ENCODE peak calls at places on chromosome 17, in six cellular contexts. C is mesenchymal stem cell, H is H1, M is IMR-90, Y is H9, G is trophoblast cell. F is an unnamed sample. For H3K4me1, the result is how much of the 10 kb centered on the place peaks cover.

GRCh38 chr17:63419949-63420867 is 25.9 kb downstream of the CYB561 start:
- DNase-seq in Y (no peak), H (no peak), G (no peak), M (no peak), C (no peak), F (no peak)

GRCh38 chr17:73719588-73720071 is 75.4 kb upstream of the SDK2 start:
- DNase-seq in Y (no peak), G (no peak), H (no peak), C (peak), M (no peak), F (peak)

GRCh38 chr17:72502111-72502939 is 381.5 kb downstream of the SOX9 start:
- DNase-seq in C (peak), G (no peak), M (peak), Y (no peak), H (no peak), F (no peak)

GRCh38 chr17:55576237-55576998 is 65.2 kb upstream of the SMIM36 start:
- DNase-seq in H (no peak), C (peak), G (no peak), M (peak), Y (no peak), F (no peak)

GRCh38 chr17:7191571-7192270 is 12.6 kb upstream of the ASGR1 start:
- DNase-seq in C (peak), M (peak), Y (peak), G (peak), H (peak), F (peak)

GRCh38 chr17:66491213-66491612 is 188.8 kb downstream of the PRKCA start:
- DNase-seq in C (no peak), G (no peak), Y (no peak), H (no peak), M (no peak), F (no peak)

GRCh38 chr17:65698381-65699061 is 137.1 kb upstream of the AXIN2 start:
- DNase-seq in M (peak), Y (no peak), H (no peak), C (peak), G (peak), F (peak)

GRCh38 chr17:48478224-48479013 is 48.4 kb upstream of the SKAP1 start:
- DNase-seq in Y (no peak), H (no peak), M (no peak), C (no peak), G (no peak), F (no peak)

GRCh38 chr17:50346313-50347086 is 574 bp downstream of the XYLT2 start:
- DNase-seq in G (no peak), C (peak), Y (peak), H (no peak), M (no peak), F (no peak)

GRCh38 chr17:3796110-3796821 is 4.7 kb downstream of the ITGAE start:
- DNase-seq in C (no peak), G (no peak), Y (no peak), M (no peak), H (no peak), F (no peak)

GRCh38 chr17:9021158-9021984 is at the start of gene NTN1:
- DNase-seq in C (peak), M (peak), H (no peak), Y (peak), G (no peak), F (peak)

GRCh38 chr17:29977836-29978235 is 36.4 kb downstream of the EFCAB5 start:
- DNase-seq in Y (no peak), M (peak), H (no peak), G (peak), C (peak), F (no peak)

GRCh38 chr17:22435231-22435974 is 743.1 kb downstream of the KCNJ18 start:
- DNase-seq in M (no peak), C (no peak), G (no peak), H (no peak), Y (no peak), F (no peak)

GRCh38 chr17:29069526-29070041 is 26.6 kb downstream of the PIPOX start:
- DNase-seq in H (no peak), G (peak), C (no peak), Y (peak), M (peak), F (no peak)

GRCh38 chr17:13265306-13265705 is 247.5 kb upstream of the ELAC2 start:
- DNase-seq in H (no peak), C (no peak), Y (no peak), G (peak), M (no peak), F (no peak)

GRCh38 chr17:38748329-38749221 is at the start of gene PCGF2:
- DNase-seq in Y (peak), G (peak), M (peak), C (peak), H (peak), F (peak)

GRCh38 chr17:82237083-82237745 is 8.4 kb downstream of the SLC16A3 start:
- DNase-seq in M (no peak), H (no peak), G (no peak), C (no peak), Y (peak), F (no peak)

GRCh38 chr17:49513616-49514373 is 18.7 kb downstream of the NGFR start:
- DNase-seq in C (no peak), Y (peak), H (no peak), G (no peak), M (no peak), F (no peak)

GRCh38 chr17:68972119-68972704 is 17.0 kb upstream of the ABCA8 start:
- DNase-seq in Y (no peak), G (no peak), C (peak), M (peak), H (no peak), F (peak)

GRCh38 chr17:32516940-32517711 is 30.3 kb downstream of the CDK5R1 start:
- DNase-seq in G (no peak), H (no peak), M (no peak), Y (no peak), C (no peak), F (no peak)

GRCh38 chr17:14559220-14559619 is 258.3 kb downstream of the HS3ST3B1 start:
- DNase-seq in M (no peak), Y (no peak), G (no peak), C (no peak), H (no peak), F (no peak)
- H3K14ac ChIP-seq in M (no peak), Y (no peak), G (no peak), C (no peak), H (no peak), F (no peak)

GRCh38 chr17:75400326-75400939 is 5.0 kb downstream of the GRB2 start:
- DNase-seq in H (no peak), C (no peak), M (no peak), G (peak), Y (peak), F (no peak)
- H3K4me1 ChIP-seq in H (under half), C (under half), M (under half), G (under half), Y (under half), F (under half)

GRCh38 chr17:15091825-15092224 is 173.3 kb downstream of the PMP22 start:
- DNase-seq in C (no peak), G (no peak), H (no peak), Y (no peak), M (no peak), F (no peak)
- H3K14ac ChIP-seq in C (no peak), G (no peak), H (no peak), Y (no peak), M (no peak), F (no peak)

GRCh38 chr17:36856169-36856568 is 81.1 kb upstream of the LHX1 start:
- DNase-seq in M (no peak), C (no peak), G (no peak), Y (no peak), H (no peak), F (no peak)
- H3K4me1 ChIP-seq in M (under half), C (under half), G (under half), Y (under half), H (under half), F (under half)

DNA sequence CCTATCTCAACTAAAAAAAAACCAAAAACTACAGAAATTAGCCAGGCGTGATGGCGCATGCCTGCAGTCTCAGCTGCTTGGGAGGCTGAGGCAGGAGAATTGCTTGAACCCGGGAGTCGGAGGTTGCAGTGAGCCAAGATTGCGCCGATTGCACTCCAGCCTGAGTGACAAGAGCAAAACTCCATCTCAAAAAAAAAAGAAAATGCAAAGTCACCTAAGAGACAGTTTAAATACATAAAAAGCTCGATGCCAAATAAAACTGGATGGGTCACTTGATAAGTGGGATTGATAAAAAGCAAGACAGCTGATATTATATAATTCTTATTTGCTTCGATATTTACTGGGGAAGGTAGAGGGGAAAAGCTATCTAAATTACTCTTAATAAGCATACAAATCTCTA is 15.8 kb upstream of the KANSL1 start:
- DNase-seq in M (no peak), C (no peak), H (no peak), G (no peak), Y (no peak), F (no peak)
- H3K14ac ChIP-seq in M (no peak), C (no peak), H (no peak), G (no peak), Y (no peak), F (no peak)

DNA sequence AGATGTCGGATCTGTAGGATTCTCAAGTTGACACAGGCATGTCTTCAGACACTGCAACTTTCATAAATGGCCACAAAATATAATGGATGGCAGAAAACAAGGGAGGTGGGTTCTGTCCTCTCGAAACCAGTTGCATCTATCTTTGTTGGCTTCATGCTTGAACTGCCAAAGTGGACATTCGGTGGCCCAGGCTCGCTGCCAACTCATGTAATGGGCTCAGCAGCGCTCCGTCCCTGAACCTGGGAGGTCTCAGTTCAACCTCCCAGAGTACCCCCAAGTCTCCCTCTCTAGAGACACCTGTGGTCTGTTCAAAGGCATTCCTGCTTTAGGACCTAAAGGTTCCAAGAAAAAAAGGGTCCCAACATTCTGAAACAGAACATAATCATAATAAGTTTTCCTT is 71.9 kb downstream of the NXN start:
- DNase-seq in H (no peak), Y (no peak), C (no peak), G (no peak), M (no peak), F (no peak)
- H3K4me1 ChIP-seq in H (under half), Y (under half), C (under half), G (under half), M (under half), F (under half)

GRCh38 chr17:40496634-40497420 is 4.6 kb downstream of the TNS4 start:
- DNase-seq in H (no peak), Y (no peak), G (no peak), M (no peak), C (no peak), F (no peak)

GRCh38 chr17:40497704-40498103 is 3.7 kb downstream of the TNS4 start:
- DNase-seq in M (peak), H (no peak), Y (no peak), G (peak), C (no peak), F (no peak)

GRCh38 chr17:40493697-40494096 is 7.7 kb downstream of the TNS4 start:
- DNase-seq in M (no peak), C (no peak), H (no peak), G (no peak), Y (no peak), F (no peak)

GRCh38 chr17:40496170-40496569 is 5.3 kb downstream of the TNS4 start:
- DNase-seq in Y (no peak), G (no peak), M (no peak), H (no peak), C (no peak), F (no peak)

GRCh38 chr17:40495140-40495539 is 6.3 kb downstream of the TNS4 start:
- DNase-seq in C (no peak), M (no peak), Y (no peak), G (no peak), H (no peak), F (no peak)
- H3K14ac ChIP-seq in C (no peak), M (no peak), Y (no peak), G (no peak), H (no peak), F (no peak)

F was measured in neuronal stem cell.